ENCODE peak calls at places on chromosome 12, in five cellular contexts. E is IMR-90, A is stomach, I is psoas muscle, C is NT2/D1. V is an unnamed sample. For H3K4me1, the result is how much of the 10 kb centered on the place peaks cover.

GRCh38 chr12:112214064-112214463 is 88.7 kb downstream of the TRAFD1 start:
- DNase-seq in A (no peak), I (no peak), C (no peak), E (no peak), V (no peak)

GRCh38 chr12:58894040-58894439 is 26.3 kb downstream of the LRIG3 start:
- DNase-seq in I (no peak), C (no peak), E (no peak), A (no peak), V (no peak)

GRCh38 chr12:101781834-101782543 is 42.7 kb upstream of the SYCP3 start:
- DNase-seq in I (no peak), C (no peak), E (peak), A (no peak), V (no peak)

GRCh38 chr12:55965941-55966407 is at the start of gene PMEL:
- DNase-seq in E (no peak), I (no peak), C (no peak), A (no peak), V (peak)

GRCh38 chr12:72272731-72273498 is 745 bp downstream of the TRHDE start:
- DNase-seq in E (peak), I (no peak), C (no peak), A (no peak), V (peak)

GRCh38 chr12:42705863-42706262 is 116.3 kb upstream of the PRICKLE1 start:
- DNase-seq in A (peak), I (peak), C (no peak), E (peak), V (peak)

GRCh38 chr12:70638639-70639349 is 1.6 kb upstream of the PTPRB start:
- DNase-seq in C (no peak), E (no peak), I (no peak), A (no peak), V (no peak)

GRCh38 chr12:15444523-15444922 is 122.2 kb downstream of the PTPRO start:
- DNase-seq in I (no peak), E (no peak), A (no peak), C (no peak), V (no peak)

GRCh38 chr12:124703852-124704251 is 136.4 kb upstream of the NCOR2 start:
- DNase-seq in E (no peak), A (no peak), I (no peak), C (no peak), V (no peak)

GRCh38 chr12:131570596-131570995 is 140.3 kb upstream of the SFSWAP start:
- DNase-seq in I (no peak), A (no peak), E (no peak), C (no peak), V (no peak)

GRCh38 chr12:110073049-110073831 is 24.9 kb upstream of the C12orf76 start:
- DNase-seq in C (no peak), E (no peak), A (no peak), I (peak), V (no peak)

GRCh38 chr12:30989754-30990153 is 63.2 kb downstream of the TSPAN11 start:
- DNase-seq in C (peak), I (no peak), E (no peak), A (no peak), V (peak)

GRCh38 chr12:50699149-50699548 is 64.8 kb upstream of the ATF1 start:
- DNase-seq in C (no peak), I (no peak), E (no peak), A (no peak), V (no peak)

GRCh38 chr12:51821423-51822260 is 26.9 kb downstream of the FIGNL2 start:
- DNase-seq in A (no peak), C (no peak), E (no peak), I (peak), V (peak)

GRCh38 chr12:4214912-4215861 is 58.4 kb upstream of the CCND2 start:
- DNase-seq in I (peak), A (peak), C (no peak), E (no peak), V (no peak)

GRCh38 chr12:107207931-107208515 is 114.7 kb upstream of the CRY1 start:
- DNase-seq in E (peak), I (no peak), C (no peak), A (no peak), V (no peak)

GRCh38 chr12:54000105-54000773 is at the start of gene HOXC9:
- DNase-seq in A (no peak), E (no peak), C (no peak), I (peak), V (no peak)
- H3K4me3 ChIP-seq in A (peak), E (peak), C (peak), I (peak), V (no peak)

GRCh38 chr12:63862187-63863107 is 17.9 kb downstream of the SRGAP1 start:
- DNase-seq in A (peak), E (no peak), I (no peak), C (no peak), V (peak)
- H3K4me1 ChIP-seq in A (under half), E (under half), I (under half), C (under half), V (under half)

GRCh38 chr12:122406701-122407154 is 15.7 kb downstream of the CLIP1 start:
- DNase-seq in C (no peak), E (peak), A (no peak), I (no peak), V (no peak)

GRCh38 chr12:122403831-122404230 is 18.6 kb downstream of the CLIP1 start:
- DNase-seq in C (no peak), A (no peak), E (no peak), I (no peak), V (no peak)

GRCh38 chr12:122411537-122411936 is 10.9 kb downstream of the CLIP1 start:
- DNase-seq in A (no peak), I (no peak), C (no peak), E (no peak), V (no peak)

GRCh38 chr12:122403115-122403770 is 19.2 kb downstream of the CLIP1 start:
- DNase-seq in E (no peak), C (no peak), A (no peak), I (no peak), V (no peak)

DNA sequence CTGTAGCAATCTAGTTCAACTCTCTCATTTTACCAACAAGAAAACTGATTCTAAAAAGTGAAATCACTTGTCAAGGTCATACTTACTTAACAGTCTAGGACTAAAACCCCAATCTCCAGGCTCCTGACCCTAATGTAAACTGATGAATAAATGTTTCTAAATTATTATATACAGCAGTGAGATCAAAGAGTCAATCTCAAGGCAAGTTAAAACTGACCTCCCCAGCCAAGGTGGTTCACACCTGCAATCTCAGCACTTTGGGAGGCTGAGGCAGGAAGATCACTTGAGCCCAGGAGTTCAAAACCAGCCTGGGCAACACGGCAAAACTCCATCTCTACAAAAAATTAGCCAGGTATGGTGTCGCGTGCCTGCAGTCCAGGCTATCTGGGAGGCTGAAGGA is 15.3 kb downstream of the CLIP1 start:
- DNase-seq in E (no peak), C (no peak), I (no peak), A (no peak), V (no peak)
- H3K4me3 ChIP-seq in E (no peak), C (no peak), I (no peak), A (no peak), V (no peak)

DNA sequence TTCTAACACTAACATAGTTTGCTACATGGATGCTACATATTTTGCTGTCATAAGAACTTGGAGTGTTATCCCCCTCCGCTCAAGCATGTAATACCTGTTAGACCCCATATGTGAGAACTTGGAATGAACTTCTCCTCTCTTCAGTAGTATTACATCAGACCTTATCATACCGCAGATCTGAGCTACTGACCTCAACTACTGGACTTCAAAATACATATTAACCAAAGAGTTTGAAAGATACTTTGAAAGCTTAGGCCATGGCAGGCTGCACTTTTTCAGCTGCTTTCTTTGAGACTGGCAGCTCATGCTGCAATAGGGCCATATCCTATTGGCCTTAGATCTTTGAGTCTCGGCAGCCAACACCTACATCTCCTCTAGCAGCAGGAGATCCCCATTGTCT is 74.8 kb downstream of the EEA1 start:
- DNase-seq in A (no peak), C (no peak), I (no peak), E (no peak), V (no peak)
- H3K4me1 ChIP-seq in A (under half), C (under half), I (under half), E (under half), V (under half)

DNA sequence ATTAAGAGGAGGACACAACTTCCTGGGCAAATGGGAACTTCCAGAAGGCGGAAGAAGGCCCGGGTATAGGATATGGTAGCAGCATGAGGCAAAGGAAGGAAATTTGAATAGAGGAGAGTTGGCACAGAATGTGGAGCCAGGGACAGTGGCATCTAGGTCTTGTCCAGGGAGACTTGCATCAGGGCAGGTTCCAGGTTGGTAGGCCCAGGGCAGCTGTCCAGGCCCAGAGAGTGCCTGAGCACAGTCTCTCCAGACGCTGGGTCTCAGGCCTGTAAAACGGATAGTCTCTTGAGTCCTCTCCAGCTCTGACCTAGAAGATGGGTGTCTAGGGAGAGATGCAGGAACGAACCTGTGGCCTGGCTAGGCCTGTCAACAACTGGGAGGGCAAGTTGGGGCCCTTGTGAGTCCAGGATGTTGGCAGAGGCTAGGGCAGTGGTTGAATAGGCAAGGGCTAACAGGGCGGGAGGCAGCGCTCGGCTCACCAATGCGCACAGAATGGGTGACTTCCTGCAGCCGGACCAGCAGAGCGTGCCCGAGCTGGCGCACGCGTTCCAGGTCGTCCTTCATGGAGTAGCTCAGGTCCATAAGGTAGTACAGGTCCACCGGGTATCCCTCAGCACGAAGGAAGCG is 9.9 kb downstream of the ITGB7 start:
- DNase-seq in A (no peak), E (no peak), I (no peak), C (no peak), V (no peak)
- H3K4me3 ChIP-seq in A (peak), E (no peak), I (peak), C (no peak), V (no peak)

GRCh38 chr12:11771356-11771755 is 121.9 kb downstream of the ETV6 start:
- DNase-seq in I (no peak), A (no peak), E (peak), C (no peak), V (no peak)

GRCh38 chr12:11769723-11770514 is 120.4 kb downstream of the ETV6 start:
- DNase-seq in A (no peak), C (no peak), I (no peak), E (no peak), V (no peak)

GRCh38 chr12:11768233-11768965 is 118.9 kb downstream of the ETV6 start:
- DNase-seq in I (no peak), A (no peak), C (no peak), E (no peak), V (no peak)

GRCh38 chr12:11773889-11774677 is 124.6 kb downstream of the ETV6 start:
- DNase-seq in A (no peak), E (no peak), I (no peak), C (no peak), V (no peak)

DNA sequence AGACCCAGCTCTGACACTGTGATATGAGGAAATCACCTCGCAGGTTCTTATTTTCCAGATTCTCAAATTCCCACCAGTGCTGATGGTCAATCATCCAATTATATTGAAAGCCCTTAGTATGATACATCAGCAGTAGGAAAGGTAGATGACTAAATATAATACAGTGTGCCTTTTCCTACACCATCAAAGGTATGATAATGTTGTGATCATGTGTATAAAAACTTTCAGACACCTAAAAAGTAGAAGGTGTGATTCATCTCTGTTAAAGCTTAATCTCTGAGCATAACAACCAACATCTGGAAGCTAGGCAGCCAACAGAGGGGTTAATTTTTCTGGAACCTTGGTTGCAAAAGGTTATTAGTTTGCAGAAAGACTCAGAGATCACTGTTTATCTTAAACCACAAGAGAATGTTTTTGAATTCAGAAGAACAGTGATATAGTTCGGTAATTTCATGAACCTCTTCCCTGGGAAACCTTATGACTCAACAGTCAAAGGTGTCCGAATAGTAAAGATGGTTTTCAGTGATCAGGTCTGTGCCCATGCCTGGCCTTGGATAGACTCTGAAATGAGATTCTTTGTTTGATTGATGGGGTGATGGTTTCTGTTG is 122.5 kb downstream of the ETV6 start:
- DNase-seq in I (no peak), C (no peak), E (peak), A (no peak), V (no peak)
- H3K4me1 ChIP-seq in I (under half), C (under half), E (under half), A (half or more), V (under half)

DNA sequence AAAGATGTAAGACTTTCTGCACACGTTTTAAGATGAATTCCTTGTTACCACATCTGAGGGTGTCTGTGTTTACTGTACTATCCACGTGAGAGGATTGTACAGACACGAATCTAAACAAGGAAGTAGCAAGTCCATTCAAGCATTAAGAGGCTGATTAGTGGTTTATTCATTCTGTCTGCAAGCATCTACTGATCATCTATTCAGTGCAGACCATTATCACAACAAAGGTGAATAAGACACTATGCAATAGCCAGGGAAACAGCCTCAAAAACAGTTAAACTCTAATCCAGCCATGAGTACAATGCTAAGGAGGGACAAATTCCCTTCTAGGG is 111.6 kb upstream of the PZP start:
- DNase-seq in A (no peak), C (no peak), I (no peak), E (no peak), V (peak)
- H3K4me3 ChIP-seq in A (no peak), C (no peak), I (no peak), E (no peak), V (no peak)

V was measured in HAP-1.